ENCODE peak calls at places on chromosomes 1 and 21, in four cellular contexts. U is posterior vena cava, C is NCI-H1105, Q is endodermal cell. V is an unnamed sample.

GRCh38 chr1:34929497-34929852 is at the start of gene DLGAP3:
- DNase-seq in U (no peak), C (peak), Q (peak), V (no peak)

GRCh38 chr21:29613877-29614276 is 315.2 kb downstream of the BACH1 start:
- DNase-seq in U (no peak), C (no peak), Q (no peak), V (no peak)

GRCh38 chr1:154006136-154006535 is 15.6 kb downstream of the RPS27 start:
- DNase-seq in U (no peak), C (no peak), Q (no peak), V (no peak)

GRCh38 chr1:104380003-104380402 is 630.3 kb downstream of the AMY1C start:
- DNase-seq in U (no peak), C (no peak), Q (no peak), V (no peak)

GRCh38 chr1:24567792-24568388 is 12.0 kb downstream of the NCMAP start:
- DNase-seq in U (peak), C (no peak), Q (peak), V (peak)

GRCh38 chr1:90707363-90707710 is 9.8 kb downstream of the BARHL2 start:
- DNase-seq in U (peak), C (no peak), Q (peak), V (peak)

GRCh38 chr1:46718340-46718726 is 581 bp downstream of the EFCAB14 start:
- DNase-seq in U (no peak), C (no peak), Q (no peak), V (no peak)

GRCh38 chr1:199404191-199404590 is 623.3 kb upstream of the NR5A2 start:
- DNase-seq in U (no peak), C (no peak), Q (no peak), V (no peak)

GRCh38 chr1:240349695-240350094 is 258.0 kb downstream of the FMN2 start:
- DNase-seq in U (no peak), C (no peak), Q (no peak), V (no peak)

GRCh38 chr1:2977886-2978611 is 43.2 kb upstream of the ACTRT2 start:
- DNase-seq in U (no peak), C (no peak), Q (peak), V (no peak)

GRCh38 chr21:25464275-25464674 is 143.0 kb downstream of the MRPL39 start:
- DNase-seq in U (no peak), C (no peak), Q (no peak), V (no peak)

GRCh38 chr1:53663525-53664300 is 75.3 kb downstream of the GLIS1 start:
- DNase-seq in U (peak), C (no peak), Q (no peak), V (peak)

GRCh38 chr1:26557078-26557477 is 27.5 kb downstream of the RPS6KA1 start:
- DNase-seq in U (no peak), C (no peak), Q (no peak), V (no peak)

GRCh38 chr1:55702064-55702463 is 486.9 kb upstream of the USP24 start:
- DNase-seq in U (no peak), C (no peak), Q (peak), V (no peak)

GRCh38 chr21:43933146-43933673 is 68.2 kb downstream of the AGPAT3 start:
- DNase-seq in U (no peak), C (no peak), Q (no peak), V (no peak)

GRCh38 chr1:186435336-186435735 is 25.6 kb downstream of the PDC start:
- DNase-seq in U (no peak), C (no peak), Q (no peak), V (no peak)

GRCh38 chr1:15902882-15903281 is 55.4 kb downstream of the SPEN start:
- DNase-seq in U (no peak), C (no peak), Q (no peak), V (no peak)

GRCh38 chr1:167713330-167714081 is 8.3 kb upstream of the MPZL1 start:
- DNase-seq in U (peak), C (no peak), Q (peak), V (peak)

GRCh38 chr1:84277343-84278059 is 24.0 kb upstream of the SAMD13 start:
- DNase-seq in U (no peak), C (no peak), Q (no peak), V (no peak)

GRCh38 chr1:154445040-154445472 is 39.9 kb downstream of the IL6R start:
- DNase-seq in U (no peak), C (no peak), Q (no peak), V (no peak)

GRCh38 chr1:14521602-14522001 is 76.9 kb upstream of the KAZN start:
- DNase-seq in U (no peak), C (no peak), Q (peak), V (no peak)

GRCh38 chr1:224402472-224403035 is 32.0 kb downstream of the WDR26 start:
- DNase-seq in U (no peak), C (no peak), Q (no peak), V (no peak)

GRCh38 chr1:152725261-152725660 is 17.3 kb downstream of the LCE4A start:
- DNase-seq in U (no peak), C (no peak), Q (no peak), V (no peak)

GRCh38 chr21:36450511-36450910 is 29.4 kb downstream of the CLDN14 start:
- DNase-seq in U (no peak), C (no peak), Q (no peak), V (no peak)

GRCh38 chr1:193355654-193356053 is 169.2 kb upstream of the B3GALT2 start:
- DNase-seq in U (no peak), C (no peak), Q (no peak), V (no peak)

GRCh38 chr1:38872401-38873026 is 634 bp downstream of the MYCBP start:
- DNase-seq in U (no peak), C (no peak), Q (no peak), V (no peak)

GRCh38 chr1:41513388-41513745 is 28.9 kb upstream of the EDN2 start:
- DNase-seq in U (no peak), C (no peak), Q (peak), V (peak)

GRCh38 chr21:34122047-34122446 is 48.7 kb downstream of the MRPS6 start:
- DNase-seq in U (no peak), C (no peak), Q (no peak), V (no peak)

GRCh38 chr1:198939946-198940345 is 301.1 kb downstream of the PTPRC start:
- DNase-seq in U (no peak), C (no peak), Q (no peak), V (no peak)

GRCh38 chr1:11654571-11655262 is at the start of gene FBXO44:
- DNase-seq in U (no peak), C (no peak), Q (peak), V (peak)

GRCh38 chr1:192443616-192444015 is 126.8 kb downstream of the RGS21 start:
- DNase-seq in U (no peak), C (no peak), Q (no peak), V (no peak)

GRCh38 chr1:223001653-223002634 is 141.1 kb downstream of the TLR5 start:
- DNase-seq in U (no peak), C (no peak), Q (peak), V (no peak)

GRCh38 chr1:200837931-200838571 is 34.7 kb upstream of the GPR25 start:
- DNase-seq in U (no peak), C (no peak), Q (no peak), V (no peak)

GRCh38 chr1:207698822-207699483 is 52.9 kb upstream of the CD46 start:
- DNase-seq in U (no peak), C (peak), Q (peak), V (no peak)

GRCh38 chr1:173190101-173190895 is 16.8 kb downstream of the TNFSF4 start:
- DNase-seq in U (peak), C (peak), Q (no peak), V (no peak)

GRCh38 chr21:45983981-45984551 is 2.5 kb downstream of the COL6A1 start:
- DNase-seq in U (peak), C (peak), Q (no peak), V (peak)

GRCh38 chr1:36097693-36098585 is 9.2 kb downstream of the ADPRS start:
- DNase-seq in U (no peak), C (no peak), Q (no peak), V (no peak)

GRCh38 chr1:22326372-22326915 is 125.2 kb upstream of the ZBTB40 start:
- DNase-seq in U (peak), C (no peak), Q (no peak), V (no peak)

GRCh38 chr1:89051300-89051943 is 13.6 kb downstream of the GBP1 start:
- DNase-seq in U (no peak), C (no peak), Q (no peak), V (no peak)